ENCODE peak calls at places on chromosomes 13 and 19, in six cellular contexts. K, S, N, P, V and C are unnamed samples.

GRCh38 chr13:36712785-36713184 is 39.0 kb downstream of the SERTM1 start:
- DNase-seq in K (peak; percentile 5), S (no peak), N (peak; percentile 64), P (peak; percentile 11), V (peak; percentile 91), C (peak; percentile 9)

GRCh38 chr19:32317045-32317444 is 28.4 kb upstream of the ZNF507 start:
- DNase-seq in K (no peak), S (no peak), N (no peak), P (no peak), V (no peak), C (no peak)

GRCh38 chr19:52200044-52200443 is 10.2 kb downstream of the PPP2R1A start:
- DNase-seq in K (peak; percentile 78), S (peak; percentile 31), N (no peak), P (peak; percentile 76), V (peak; percentile 75), C (no peak)

GRCh38 chr19:50416034-50416814 is 2.5 kb upstream of the SPIB start:
- DNase-seq in K (no peak), S (no peak), N (no peak), P (no peak), V (no peak), C (no peak)

GRCh38 chr13:113652404-113653263 is 5.4 kb downstream of the ATP4B start:
- DNase-seq in K (no peak), S (no peak), N (no peak), P (no peak), V (no peak), C (peak; percentile 1)

GRCh38 chr13:99386495-99386894 is 79.3 kb upstream of the GPR183 start:
- DNase-seq in K (no peak), S (no peak), N (no peak), P (no peak), V (no peak), C (no peak)

GRCh38 chr13:70964124-70964523 is 855.9 kb upstream of the KLHL1 start:
- DNase-seq in K (no peak), S (peak; percentile 20), N (peak; percentile 13), P (no peak), V (peak; percentile 27), C (peak; percentile 26)

GRCh38 chr19:17041994-17042393 is 15.4 kb upstream of the CPAMD8 start:
- DNase-seq in K (peak; percentile 22), S (peak; percentile 55), N (no peak), P (no peak), V (no peak), C (no peak)

GRCh38 chr19:50509366-50509765 is 1.6 kb downstream of the JOSD2 start:
- DNase-seq in K (no peak), S (no peak), N (no peak), P (no peak), V (no peak), C (no peak)

GRCh38 chr19:19750131-19750841 is 17.4 kb upstream of the ZNF14 start:
- DNase-seq in K (no peak), S (no peak), N (no peak), P (no peak), V (no peak), C (no peak)

GRCh38 chr19:17522988-17523872 is 11.8 kb downstream of the PGLS start:
- DNase-seq in K (no peak), S (no peak), N (no peak), P (no peak), V (no peak), C (no peak)

GRCh38 chr13:56773148-56773547 is 367.6 kb upstream of the PRR20A start:
- DNase-seq in K (no peak), S (no peak), N (no peak), P (no peak), V (no peak), C (no peak)

GRCh38 chr19:54478677-54479266 is 5.7 kb upstream of the CDC42EP5 start:
- DNase-seq in K (peak; percentile 49), S (peak; percentile 54), N (peak; percentile 77), P (peak; percentile 17), V (peak; percentile 85), C (peak; percentile 80)

GRCh38 chr19:39171479-39172465 is 25.0 kb upstream of the NCCRP1 start:
- DNase-seq in K (no peak), S (no peak), N (no peak), P (no peak), V (no peak), C (no peak)

GRCh38 chr13:92436927-92437326 is 789.7 kb upstream of the GPC6 start:
- DNase-seq in K (no peak), S (no peak), N (no peak), P (no peak), V (no peak), C (no peak)

GRCh38 chr19:43462383-43462782 is 3.0 kb downstream of the LYPD3 start:
- DNase-seq in K (no peak), S (no peak), N (no peak), P (no peak), V (no peak), C (no peak)
- H3K4me3 ChIP-seq in K (no peak overlapping the region), S (no peak overlapping the region), N (no peak overlapping the region), P (no peak overlapping the region), V (no peak overlapping the region), C (no peak overlapping the region)

GRCh38 chr13:49530452-49530851 is 34.7 kb downstream of the PHF11 start:
- DNase-seq in K (no peak), S (no peak), N (peak; percentile 97), P (no peak), V (no peak), C (no peak)

GRCh38 chr13:49533011-49533410 is 37.3 kb downstream of the PHF11 start:
- DNase-seq in K (no peak), S (no peak), N (no peak), P (no peak), V (no peak), C (no peak)

GRCh38 chr13:49536144-49536873 is 40.6 kb downstream of the PHF11 start:
- DNase-seq in K (no peak), S (no peak), N (no peak), P (no peak), V (no peak), C (no peak)

GRCh38 chr13:49533586-49534269 is 38.0 kb downstream of the PHF11 start:
- DNase-seq in K (no peak), S (no peak), N (no peak), P (no peak), V (no peak), C (no peak)

GRCh38 chr13:49532593-49532992 is 36.8 kb downstream of the PHF11 start:
- DNase-seq in K (no peak), S (no peak), N (no peak), P (no peak), V (no peak), C (no peak)
- H3K4me1 ChIP-seq in K (no peaks in the 10 kb centered on the region), S (no peaks in the 10 kb centered on the region), N (peaks cover 14% of the 10 kb centered on the region), P (no peaks in the 10 kb centered on the region), V (no peaks in the 10 kb centered on the region), C (no peaks in the 10 kb centered on the region)

GRCh38 chr13:20718958-20719566 is 15.6 kb downstream of the IL17D start:
- DNase-seq in K (no peak), S (no peak), N (no peak), P (no peak), V (no peak), C (no peak)

GRCh38 chr13:20721454-20722357 is 18.2 kb downstream of the IL17D start:
- DNase-seq in K (peak; percentile 79), S (peak; percentile 68), N (peak; percentile 46), P (peak; percentile 31), V (peak; percentile 72), C (no peak)

GRCh38 chr13:20719783-20720182 is 16.3 kb downstream of the IL17D start:
- DNase-seq in K (no peak), S (no peak), N (no peak), P (no peak), V (no peak), C (no peak)

GRCh38 chr13:20720499-20720898 is 17.0 kb downstream of the IL17D start:
- DNase-seq in K (no peak), S (no peak), N (no peak), P (no peak), V (no peak), C (no peak)

GRCh38 chr13:20721058-20721453 is 17.6 kb downstream of the IL17D start:
- DNase-seq in K (no peak), S (no peak), N (no peak), P (no peak), V (no peak), C (no peak)
- H3K4me3 ChIP-seq in K (no peak overlapping the region), S (no peak overlapping the region), N (no peak overlapping the region), P (peak overlapping the region; percentile 51), V (no peak overlapping the region), C (no peak overlapping the region)

GRCh38 chr19:47623921-47624391 is 15.0 kb downstream of the BICRA start:
- DNase-seq in K (no peak), S (no peak), N (no peak), P (peak; percentile 60), V (no peak), C (no peak)
- H3K4me1 ChIP-seq in K (peaks cover 8% of the 10 kb centered on the region), S (no peaks in the 10 kb centered on the region), N (no peaks in the 10 kb centered on the region), P (peaks cover 12% of the 10 kb centered on the region), V (peaks cover 11% of the 10 kb centered on the region), C (no peaks in the 10 kb centered on the region)

GRCh38 chr13:109401891-109402290 is 384.5 kb downstream of the IRS2 start:
- DNase-seq in K (no peak), S (no peak), N (no peak), P (no peak), V (no peak), C (no peak)

GRCh38 chr13:109401307-109401706 is 385.1 kb downstream of the IRS2 start:
- DNase-seq in K (no peak), S (no peak), N (no peak), P (no peak), V (no peak), C (no peak)

GRCh38 chr13:109400625-109401257 is 385.6 kb downstream of the IRS2 start:
- DNase-seq in K (no peak), S (no peak), N (no peak), P (no peak), V (no peak), C (no peak)

GRCh38 chr13:109400192-109400591 is 386.2 kb downstream of the IRS2 start:
- DNase-seq in K (no peak), S (no peak), N (no peak), P (no peak), V (no peak), C (no peak)

GRCh38 chr13:109402976-109403375 is 383.4 kb downstream of the IRS2 start:
- DNase-seq in K (no peak), S (no peak), N (no peak), P (no peak), V (peak; percentile 20), C (no peak)
- H3K4me3 ChIP-seq in K (no peak overlapping the region), S (no peak overlapping the region), N (no peak overlapping the region), P (no peak overlapping the region), V (no peak overlapping the region), C (no peak overlapping the region)